ENCODE peak calls at places on chromosomes 5 and 9, in seven cellular contexts. P, F, E, R, N, B and J are unnamed samples. For H3K9me3, the result is how much of the 10 kb centered on the place peaks cover.

GRCh38 chr5:67992919-67993318 is 222.6 kb upstream of the PIK3R1 start:
- DNase-seq in F (no peak), B (no peak), R (no peak), E (no peak), P (no peak), N (no peak), J (no peak)

GRCh38 chr5:73336366-73336765 is 112.2 kb downstream of the FOXD1 start:
- DNase-seq in E (no peak), F (no peak), B (no peak), N (no peak), P (no peak), R (no peak), J (no peak)

GRCh38 chr5:96868603-96869371 is 7.5 kb upstream of the ERAP2 start:
- DNase-seq in P (peak), N (peak), E (peak), B (peak), R (peak), F (no peak), J (peak)

GRCh38 chr5:59496524-59497134 is 396.9 kb downstream of the PDE4D start:
- DNase-seq in P (no peak), B (peak), N (no peak), F (no peak), E (no peak), R (no peak), J (peak)

GRCh38 chr9:100492952-100493351 is 20.0 kb downstream of the TMEFF1 start:
- DNase-seq in B (peak), F (no peak), R (no peak), N (no peak), E (peak), P (no peak), J (peak)

GRCh38 chr5:151315998-151316597 is 12.5 kb upstream of the SLC36A3 start:
- DNase-seq in P (peak), N (peak), F (peak), R (peak), B (peak), E (peak), J (peak)

GRCh38 chr9:98637381-98637780 is 71.4 kb downstream of the GABBR2 start:
- DNase-seq in P (no peak), B (no peak), F (no peak), N (no peak), E (no peak), R (no peak), J (no peak)

GRCh38 chr9:124859803-124860581 is 1.8 kb downstream of the RPL35 start:
- DNase-seq in N (no peak), P (no peak), B (no peak), F (no peak), E (no peak), R (no peak), J (no peak)

GRCh38 chr5:157343842-157344790 is 78.2 kb downstream of the CYFIP2 start:
- DNase-seq in F (no peak), N (no peak), B (no peak), P (peak), E (no peak), R (no peak), J (no peak)

GRCh38 chr9:98654247-98654646 is 54.5 kb downstream of the GABBR2 start:
- DNase-seq in P (no peak), F (no peak), B (no peak), R (no peak), E (no peak), N (no peak), J (no peak)

GRCh38 chr5:95669540-95669939 is 13.3 kb downstream of the SPATA9 start:
- DNase-seq in B (no peak), F (peak), R (no peak), E (peak), P (no peak), N (peak), J (no peak)

GRCh38 chr9:130713286-130713975 is 19.9 kb downstream of the EXOSC2 start:
- DNase-seq in E (peak), R (peak), P (no peak), B (no peak), F (no peak), N (peak), J (peak)

GRCh38 chr5:76451046-76451701 is 48.1 kb downstream of the IQGAP2 start:
- DNase-seq in R (no peak), B (no peak), F (no peak), N (no peak), P (no peak), E (no peak), J (no peak)

GRCh38 chr9:106888992-106889631 is 26.1 kb downstream of the ZNF462 start:
- DNase-seq in P (no peak), F (no peak), R (no peak), N (no peak), B (no peak), E (peak), J (no peak)

GRCh38 chr5:54470677-54471076 is 15.2 kb downstream of the HSPB3 start:
- DNase-seq in P (no peak), F (no peak), E (no peak), N (no peak), R (no peak), B (no peak), J (no peak)

GRCh38 chr5:147509710-147510651 is at the start of gene DPYSL3:
- DNase-seq in P (no peak), E (peak), R (peak), N (peak), B (no peak), F (peak), J (no peak)

GRCh38 chr9:84669293-84670105 is at the start of gene NTRK2:
- DNase-seq in R (peak), F (peak), N (no peak), E (peak), P (no peak), B (peak), J (no peak)

GRCh38 chr5:125696762-125697161 is 726.4 kb upstream of the GRAMD2B start:
- DNase-seq in B (no peak), P (no peak), E (peak), R (no peak), F (no peak), N (no peak), J (no peak)

GRCh38 chr5:171984748-171985419 is 21.6 kb downstream of the FBXW11 start:
- DNase-seq in F (no peak), N (no peak), R (no peak), B (no peak), P (peak), E (peak), J (no peak)

GRCh38 chr9:103798620-103799019 is 295.5 kb upstream of the SMC2 start:
- DNase-seq in E (peak), N (no peak), P (no peak), F (no peak), B (peak), R (no peak), J (no peak)

GRCh38 chr5:169906745-169907649 is 73.3 kb downstream of the INSYN2B start:
- DNase-seq in R (no peak), B (no peak), E (peak), F (no peak), P (no peak), N (no peak), J (no peak)

GRCh38 chr9:15243086-15243485 is 63.9 kb downstream of the TTC39B start:
- DNase-seq in F (no peak), R (no peak), N (no peak), E (peak), B (no peak), P (no peak), J (no peak)

DNA sequence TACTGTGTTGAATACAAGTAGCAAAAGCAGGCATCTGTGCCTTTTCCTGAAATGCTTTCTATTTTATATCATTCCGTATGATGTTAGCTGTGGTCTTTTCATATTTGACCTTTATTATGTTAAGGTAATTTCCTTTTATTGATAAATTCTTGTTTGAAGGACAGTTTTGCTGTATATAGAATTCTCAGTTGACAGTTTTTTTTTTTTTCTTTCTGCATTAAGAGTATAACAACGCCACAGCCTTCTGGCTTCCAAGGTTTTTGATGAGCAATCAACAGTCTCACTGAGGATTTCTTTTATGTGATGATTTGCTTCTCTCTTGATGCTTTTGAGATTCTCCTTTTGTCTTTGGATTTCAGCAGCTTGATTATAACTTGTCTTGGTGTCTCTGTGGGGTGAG is 23.6 kb downstream of the ZNF483 start:
- DNase-seq in E (no peak), P (no peak), N (no peak), R (no peak), B (no peak), F (no peak), J (no peak)
- H3K9me3 ChIP-seq in E (half or more), P (half or more), N (half or more), R (under half), B (under half), F (half or more), J (under half)

DNA sequence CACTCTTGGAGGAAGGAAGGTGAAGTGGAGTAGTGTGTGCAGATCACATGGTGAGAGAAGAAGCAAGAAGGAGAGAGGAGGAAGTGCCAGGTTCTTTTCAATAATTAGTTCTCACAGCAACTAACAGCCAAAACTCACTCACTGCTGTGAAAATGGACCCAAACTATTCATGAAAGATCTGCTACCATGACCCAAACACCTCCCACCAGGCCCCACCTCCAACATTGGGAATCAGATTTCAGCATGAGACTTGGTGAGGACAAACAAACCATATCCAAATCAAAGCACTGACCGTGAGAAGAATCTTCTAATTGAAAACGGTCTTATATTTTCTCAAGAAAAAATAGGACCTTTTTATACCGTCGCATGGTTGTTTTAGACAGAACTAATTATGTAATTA is 468.7 kb upstream of the TYRP1 start:
- DNase-seq in F (no peak), R (no peak), N (no peak), B (no peak), E (no peak), P (no peak), J (no peak)
- H3K9me3 ChIP-seq in F (under half), R (under half), N (under half), B (under half), E (under half), P (under half), J (under half)

GRCh38 chr5:43279548-43280274 is 33.5 kb downstream of the HMGCS1 start:
- DNase-seq in F (no peak), N (no peak), E (no peak), R (no peak), P (no peak), B (no peak), J (no peak)

GRCh38 chr5:43270686-43271085 is 42.5 kb downstream of the HMGCS1 start:
- DNase-seq in B (no peak), N (no peak), F (no peak), P (no peak), E (no peak), R (no peak), J (no peak)

GRCh38 chr5:43274435-43275114 is 38.6 kb downstream of the HMGCS1 start:
- DNase-seq in R (peak), B (no peak), P (no peak), N (no peak), F (no peak), E (no peak), J (peak)

GRCh38 chr5:43273552-43273951 is 39.7 kb downstream of the HMGCS1 start:
- DNase-seq in P (no peak), E (no peak), N (no peak), R (no peak), F (no peak), B (no peak), J (no peak)

DNA sequence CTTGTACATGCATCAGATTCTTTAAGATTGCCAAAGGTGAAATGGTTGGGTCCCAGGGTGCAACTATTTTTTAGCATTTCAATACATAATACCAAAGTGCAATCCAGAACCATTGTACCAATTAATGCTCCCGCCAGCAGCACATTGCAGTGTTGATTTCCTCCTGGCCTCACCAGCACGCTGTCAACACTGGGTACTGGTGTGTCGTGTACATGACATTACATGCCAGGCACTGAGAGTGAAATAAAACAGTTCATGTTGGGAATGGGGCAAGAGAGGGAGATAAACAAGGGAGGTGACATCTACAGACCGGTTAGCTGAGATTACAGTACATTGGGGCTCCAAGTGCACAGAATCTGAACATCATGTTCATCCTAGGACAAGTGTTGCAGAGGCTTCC is 37.8 kb downstream of the HMGCS1 start:
- DNase-seq in N (no peak), B (no peak), F (peak), E (no peak), R (peak), P (no peak), J (no peak)
- H3K9me3 ChIP-seq in N (under half), B (under half), F (under half), E (under half), R (under half), P (under half), J (under half)

GRCh38 chr5:13408616-13409015 is 535.9 kb downstream of the DNAH5 start:
- DNase-seq in E (no peak), B (no peak), F (no peak), R (no peak), P (no peak), N (no peak), J (no peak)

DNA sequence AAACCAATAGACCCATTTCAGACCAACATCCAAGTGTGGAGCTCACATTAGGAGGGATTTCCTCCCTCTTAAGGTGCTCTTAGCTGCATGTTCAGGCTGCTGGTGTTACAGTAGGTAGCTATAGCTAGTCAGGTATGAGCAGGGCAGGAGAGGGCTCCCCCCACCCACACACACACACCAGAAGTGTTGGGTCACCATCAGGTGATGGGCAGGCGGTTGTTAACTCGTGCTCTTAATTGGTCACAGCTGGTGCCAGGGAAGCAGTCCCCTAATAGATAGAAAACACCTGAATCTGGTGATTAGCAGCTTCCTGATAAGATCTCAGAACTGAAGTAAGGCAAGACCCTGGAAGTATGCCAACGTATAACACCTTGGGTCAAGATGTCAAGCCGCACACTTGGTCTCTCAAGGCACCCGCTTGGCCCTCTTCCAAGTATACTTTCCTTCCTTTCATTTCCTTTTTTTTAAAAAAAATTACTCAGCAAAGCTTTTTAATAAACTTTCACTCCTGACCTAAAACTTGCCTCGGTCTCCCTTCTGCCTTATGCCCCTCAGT is 532.4 kb downstream of the DNAH5 start:
- DNase-seq in E (no peak), R (no peak), F (no peak), N (no peak), B (no peak), P (no peak), J (no peak)
- H3K9me3 ChIP-seq in E (under half), R (under half), F (under half), N (under half), B (under half), P (under half), J (under half)

DNA sequence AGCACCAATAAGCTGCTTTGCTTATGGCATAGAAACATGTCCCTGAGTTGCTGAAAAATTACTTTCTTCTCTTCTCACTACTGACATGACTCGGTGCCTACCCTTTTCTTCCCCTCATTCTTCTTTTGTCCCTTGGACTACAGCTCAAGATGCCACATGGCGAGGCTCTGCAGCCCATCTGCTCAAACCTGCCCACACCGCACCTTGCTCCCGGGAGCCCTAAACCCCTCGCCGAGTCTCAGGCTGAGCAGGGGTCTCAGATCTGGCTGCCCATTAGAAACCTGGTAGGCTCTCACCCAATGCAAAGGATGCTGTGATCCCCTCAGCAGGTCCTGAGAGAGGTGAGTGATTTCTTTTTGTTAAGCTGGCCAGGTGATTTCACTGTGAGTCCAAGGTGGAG is 251.7 kb upstream of the IRX1 start:
- DNase-seq in R (no peak), F (no peak), E (no peak), P (no peak), B (no peak), N (no peak), J (no peak)
- H3K9me3 ChIP-seq in R (under half), F (under half), E (under half), P (under half), B (under half), N (under half), J (under half)

DNA sequence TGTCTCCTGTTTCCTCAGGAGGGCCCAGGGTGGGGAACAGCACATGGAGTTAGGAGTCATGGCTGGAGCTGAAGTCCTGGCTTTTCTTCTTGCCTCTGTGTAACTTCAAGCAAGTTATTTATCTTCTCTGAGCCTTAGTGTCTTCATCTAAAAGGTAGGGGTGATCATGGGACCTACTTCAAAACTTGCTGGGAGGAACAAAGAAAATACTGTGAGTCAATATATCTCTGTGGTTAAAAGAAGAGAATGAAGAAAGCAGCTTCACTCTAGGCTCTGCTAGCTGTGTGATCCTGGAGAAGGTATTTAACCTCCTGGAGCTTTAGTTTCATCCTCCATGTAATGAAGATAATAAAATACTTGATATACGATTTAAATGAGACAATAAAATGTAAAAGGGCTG is 26.5 kb downstream of the AFAP1L1 start:
- DNase-seq in F (no peak), P (no peak), B (no peak), R (no peak), N (no peak), E (no peak), J (no peak)
- H3K9me3 ChIP-seq in F (under half), P (under half), B (under half), R (under half), N (under half), E (under half), J (under half)

GRCh38 chr9:1354066-1354465 is 303.9 kb downstream of the DMRT2 start:
- DNase-seq in R (no peak), E (no peak), B (no peak), N (no peak), F (no peak), P (no peak), J (no peak)
- H3K9me3 ChIP-seq in R (under half), E (under half), B (under half), N (under half), F (under half), P (under half), J (under half)

GRCh38 chr5:141269195-141269594 is 24.0 kb downstream of the PCDHB15 start:
- DNase-seq in B (no peak), P (no peak), E (no peak), F (no peak), N (no peak), R (no peak), J (no peak)
- H3K9me3 ChIP-seq in B (under half), P (half or more), E (half or more), F (half or more), N (half or more), R (under half), J (under half)

GRCh38 chr5:139896718-139897117 is 101.1 kb downstream of the PSD2 start:
- DNase-seq in F (no peak), P (no peak), B (no peak), R (no peak), E (no peak), N (no peak), J (no peak)
- H3K9me3 ChIP-seq in F (under half), P (under half), B (under half), R (under half), E (under half), N (under half), J (under half)

GRCh38 chr5:176420086-176420485 is 3.7 kb upstream of the CLTB start:
- DNase-seq in P (no peak), N (no peak), F (no peak), R (no peak), B (no peak), E (no peak), J (no peak)
- H3K9me3 ChIP-seq in P (under half), N (under half), F (under half), R (under half), B (under half), E (under half), J (under half)